ENCODE peak calls at places on chromosomes 7 and 10, in ten cellular contexts. X, N, K, R, I, F, H, B, C and Y are unnamed samples.

GRCh38 chr7:121605297-121605640 is 209.2 kb upstream of the FAM3C start:
- DNase-seq in N (no peak), F (no peak), H (no peak), R (no peak), C (no peak), B (peak), I (no peak), K (no peak), X (no peak), Y (no peak)

GRCh38 chr10:131453772-131454634 is 142.5 kb upstream of the TCERG1L start:
- DNase-seq in N (peak), F (peak), H (peak), I (no peak), R (peak), K (peak), X (peak), C (peak), B (no peak), Y (peak)

GRCh38 chr7:117750612-117751563 is 122.4 kb downstream of the CTTNBP2 start:
- DNase-seq in R (no peak), I (peak), K (no peak), F (no peak), H (no peak), C (peak), X (no peak), B (peak), N (no peak), Y (no peak)

GRCh38 chr10:76086571-76087260 is 655.3 kb downstream of the LRMDA start:
- DNase-seq in F (no peak), R (peak), H (peak), K (no peak), X (peak), B (peak), C (peak), N (peak), I (peak), Y (peak)

GRCh38 chr10:19572056-19572455 is 244.2 kb upstream of the PLXDC2 start:
- DNase-seq in H (no peak), I (no peak), N (no peak), X (no peak), B (no peak), R (no peak), K (no peak), C (no peak), F (no peak), Y (no peak)

GRCh38 chr7:55078465-55079372 is 59.9 kb downstream of the EGFR start:
- DNase-seq in H (no peak), I (no peak), K (no peak), X (no peak), B (no peak), C (peak), F (no peak), R (no peak), N (peak), Y (peak)

GRCh38 chr10:109929501-109930219 is 6.3 kb upstream of the XPNPEP1 start:
- DNase-seq in R (no peak), I (peak), C (no peak), F (no peak), H (peak), B (no peak), N (no peak), X (no peak), K (no peak), Y (no peak)

GRCh38 chr7:106225856-106226255 is 58.9 kb downstream of the NAMPT start:
- DNase-seq in B (no peak), C (no peak), I (peak), R (no peak), F (no peak), N (no peak), X (no peak), K (no peak), H (no peak), Y (no peak)

GRCh38 chr10:24811906-24812305 is 88.2 kb upstream of the ARHGAP21 start:
- DNase-seq in B (no peak), R (no peak), C (no peak), X (no peak), K (no peak), I (no peak), F (no peak), H (no peak), N (no peak), Y (peak)

GRCh38 chr7:155763721-155764431 is 48.4 kb downstream of the SHH start:
- DNase-seq in X (peak), B (no peak), C (peak), I (no peak), F (peak), R (no peak), K (no peak), H (peak), N (no peak), Y (no peak)

GRCh38 chr10:19204239-19204917 is 155.8 kb downstream of the MALRD1 start:
- DNase-seq in H (no peak), N (no peak), C (no peak), F (no peak), I (no peak), K (no peak), X (no peak), B (peak), R (no peak), Y (no peak)

GRCh38 chr10:77478248-77478963 is 159.2 kb downstream of the KCNMA1 start:
- DNase-seq in K (no peak), H (no peak), N (no peak), F (no peak), C (no peak), R (no peak), X (no peak), I (peak), B (peak), Y (peak)